ENCODE peak calls at places on chromosomes 11 and 22, in five cellular contexts. C is psoas muscle, P is uterus, D is tibial artery, F is Caco-2. T is an unnamed sample. For H3K27me3, the result is how much of the 10 kb centered on the place peaks cover.

GRCh38 chr22:38981005-38981658 is 1.0 kb upstream of the APOBEC3B start:
- DNase-seq in C (no peak), P (peak), D (no peak), F (peak), T (peak)

GRCh38 chr22:41481131-41481830 is 12.4 kb downstream of the ACO2 start:
- DNase-seq in C (peak), P (peak), D (peak), F (no peak), T (no peak)

GRCh38 chr11:43987384-43988039 is 45.1 kb downstream of the C11orf96 start:
- DNase-seq in C (peak), P (peak), D (peak), F (no peak), T (peak)

GRCh38 chr11:46427364-46427763 is 35.8 kb upstream of the CHRM4 start:
- DNase-seq in C (no peak), P (no peak), D (no peak), F (no peak), T (no peak)

GRCh38 chr11:112157274-112157766 is 6.6 kb downstream of the IL18 start:
- DNase-seq in C (no peak), P (no peak), D (no peak), F (peak), T (no peak)

GRCh38 chr11:130390071-130390758 is 38.2 kb downstream of the ADAMTS8 start:
- DNase-seq in C (no peak), P (no peak), D (no peak), F (peak), T (no peak)

GRCh38 chr22:50190182-50190951 is 4.7 kb downstream of the TRABD start:
- DNase-seq in C (peak), P (peak), D (peak), F (no peak), T (peak)

GRCh38 chr11:33891714-33892327 is at the start of gene LMO2:
- DNase-seq in C (no peak), P (no peak), D (no peak), F (no peak), T (peak)

GRCh38 chr11:15826826-15827225 is 529.5 kb downstream of the SOX6 start:
- DNase-seq in C (peak), P (no peak), D (no peak), F (peak), T (peak)

GRCh38 chr22:23553922-23554870 is 25.9 kb downstream of the IGLL1 start:
- DNase-seq in C (no peak), P (no peak), D (no peak), F (no peak), T (no peak)

GRCh38 chr11:131977231-131977630 is 606.8 kb downstream of the NTM start:
- DNase-seq in C (no peak), P (no peak), D (no peak), F (no peak), T (no peak)

GRCh38 chr22:44807915-44808690 is 55.7 kb downstream of the ARHGAP8 start:
- DNase-seq in C (no peak), P (no peak), D (no peak), F (peak), T (no peak)

GRCh38 chr11:12725047-12725862 is 51.0 kb downstream of the TEAD1 start:
- DNase-seq in C (no peak), P (no peak), D (no peak), F (no peak), T (no peak)

GRCh38 chr11:133064152-133064877 is 468.0 kb downstream of the OPCML start:
- DNase-seq in C (peak), P (peak), D (peak), F (peak), T (peak)

GRCh38 chr22:42283288-42284229 is 13.1 kb upstream of the TCF20 start:
- DNase-seq in C (no peak), P (no peak), D (no peak), F (peak), T (no peak)

GRCh38 chr22:49911881-49912625 is 6.2 kb downstream of the ALG12 start:
- DNase-seq in C (no peak), P (no peak), D (no peak), F (no peak), T (no peak)

DNA sequence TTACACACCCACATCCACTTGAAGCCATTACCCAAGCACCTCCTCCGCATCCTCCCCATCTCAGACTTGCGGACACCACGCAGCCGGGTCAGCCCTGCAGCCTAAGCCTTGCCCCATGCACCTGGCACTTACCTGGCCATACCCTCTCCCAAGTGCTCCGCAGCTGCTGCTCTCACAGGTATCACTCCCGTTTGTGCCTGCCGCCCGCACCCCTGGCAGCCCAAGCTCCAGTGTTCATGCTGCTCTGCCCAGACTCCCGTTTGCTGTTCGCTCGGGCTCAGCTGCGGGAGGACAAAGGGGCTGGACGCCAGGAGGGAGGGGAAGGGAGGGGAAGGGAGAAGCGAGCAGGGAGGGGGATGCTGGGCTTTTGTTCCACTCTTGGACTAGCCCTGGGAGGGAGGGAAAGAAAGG is at the start of gene KLHL35:
- DNase-seq in C (peak), P (no peak), D (no peak), F (no peak), T (no peak)
- H3K27me3 ChIP-seq in C (half or more), P (under half), D (under half), F (under half), T (under half)

GRCh38 chr22:19289475-19290161 is 1.9 kb downstream of the CLTCL1 start:
- DNase-seq in C (no peak), P (no peak), D (no peak), F (no peak), T (no peak)

GRCh38 chr22:19291580-19292261 is at the start of gene CLTCL1:
- DNase-seq in C (peak), P (peak), D (peak), F (peak), T (peak)

GRCh38 chr22:19290400-19291217 is 910 bp downstream of the CLTCL1 start:
- DNase-seq in C (no peak), P (peak), D (no peak), F (peak), T (no peak)

GRCh38 chr22:19292262-19293230 is 1.0 kb upstream of the CLTCL1 start:
- DNase-seq in C (peak), P (peak), D (peak), F (no peak), T (peak)

DNA sequence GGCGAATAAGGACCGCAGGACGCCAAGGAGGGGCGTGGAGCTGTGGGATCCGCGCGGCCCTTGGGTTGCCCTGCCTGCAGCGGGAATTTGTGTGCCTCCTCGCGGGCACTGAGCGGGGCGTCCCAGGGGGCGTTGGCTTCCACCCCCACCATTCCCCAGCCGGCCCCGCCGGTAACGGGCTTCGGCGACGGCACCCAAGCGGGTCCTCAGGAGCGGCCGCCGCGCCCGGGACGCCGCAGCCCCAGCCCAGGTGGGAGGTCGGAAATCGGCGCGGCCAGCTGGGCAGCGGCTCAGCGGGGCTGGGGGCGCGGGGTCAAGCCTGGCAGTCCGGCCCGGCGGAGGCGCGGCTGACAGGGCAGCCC is 320 bp downstream of the CLTCL1 start:
- DNase-seq in C (peak), P (peak), D (peak), F (peak), T (no peak)
- H3K4me3 ChIP-seq in C (peak), P (peak), D (peak), F (peak), T (peak)

GRCh38 chr22:32475428-32476010 is 908 bp downstream of the FBXO7 start:
- DNase-seq in C (no peak), P (peak), D (peak), F (peak), T (peak)

GRCh38 chr22:32477608-32478007 is 3.0 kb downstream of the FBXO7 start:
- DNase-seq in C (no peak), P (no peak), D (no peak), F (no peak), T (no peak)

GRCh38 chr22:32474635-32475427 is at the start of gene FBXO7:
- DNase-seq in C (peak), P (peak), D (peak), F (peak), T (peak)

GRCh38 chr22:32476804-32477203 is 2.2 kb downstream of the FBXO7 start:
- DNase-seq in C (no peak), P (no peak), D (no peak), F (no peak), T (no peak)

GRCh38 chr22:32476286-32476685 is 1.7 kb downstream of the FBXO7 start:
- DNase-seq in C (no peak), P (no peak), D (no peak), F (no peak), T (no peak)
- TF ChIP-seq CTCF in C (no peak), P (no peak), D (no peak), F (no peak), T (no peak)

GRCh38 chr22:22091400-22091878 is 108.9 kb upstream of the TOP3B start:
- DNase-seq in C (no peak), P (no peak), D (no peak), F (no peak), T (no peak)
- H3K27me3 ChIP-seq in C (under half), P (under half), D (under half), F (under half), T (under half)

GRCh38 chr11:1547467-1548098 is 24.5 kb downstream of the DUSP8 start:
- DNase-seq in C (no peak), P (no peak), D (no peak), F (no peak), T (peak)

GRCh38 chr11:1545432-1545831 is 26.6 kb downstream of the DUSP8 start:
- DNase-seq in C (no peak), P (no peak), D (no peak), F (no peak), T (peak)

GRCh38 chr11:1546077-1546535 is 26.0 kb downstream of the DUSP8 start:
- DNase-seq in C (no peak), P (no peak), D (no peak), F (peak), T (no peak)

GRCh38 chr11:1548221-1549070 is 23.6 kb downstream of the DUSP8 start:
- DNase-seq in C (peak), P (peak), D (peak), F (peak), T (peak)

DNA sequence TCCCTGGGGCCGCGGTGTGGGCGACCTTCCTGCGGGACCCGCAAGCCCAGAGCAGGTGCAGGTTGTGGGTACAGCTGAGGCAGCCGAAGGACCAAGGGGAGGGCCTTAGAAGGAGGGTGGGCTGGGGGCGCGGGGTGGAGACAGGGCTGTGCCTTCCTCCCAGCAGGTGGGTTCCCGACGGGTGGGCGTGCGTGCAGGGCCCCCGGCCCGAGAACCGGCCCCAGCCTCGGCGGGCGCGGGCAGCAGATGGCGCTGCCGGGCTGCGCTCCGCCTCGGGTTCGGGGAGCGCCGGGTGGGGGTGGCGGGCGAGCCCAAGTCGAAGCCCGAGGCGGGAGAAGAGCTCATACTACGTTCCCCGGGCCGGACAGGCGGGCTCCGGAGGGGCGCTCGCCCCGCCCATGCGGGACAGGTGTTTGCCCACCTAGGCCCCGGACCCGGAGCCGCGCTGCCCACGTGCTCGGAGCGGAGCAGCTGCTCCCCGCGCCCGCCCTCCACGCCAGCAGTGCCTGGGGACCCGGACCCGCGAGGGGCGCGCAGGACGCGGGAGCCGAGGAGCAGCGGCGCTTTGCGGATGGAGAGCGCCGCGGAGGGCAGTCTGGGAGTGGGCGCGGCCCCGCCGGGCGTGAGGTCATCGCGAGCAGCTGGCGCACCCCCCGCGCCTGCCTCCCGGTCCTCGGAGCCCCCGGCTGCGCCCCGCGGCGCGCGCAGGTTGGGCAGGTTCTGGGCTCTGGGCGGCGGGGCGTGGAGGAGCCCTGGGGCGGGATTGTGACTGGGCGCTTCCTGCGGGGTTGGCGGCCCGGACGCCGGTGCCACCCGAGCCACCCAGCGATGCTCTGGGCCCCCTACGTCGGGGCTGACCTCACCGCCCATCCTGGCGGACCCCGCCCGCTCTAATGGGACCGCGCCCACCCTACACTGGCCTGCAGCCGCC is 25.3 kb downstream of the DUSP8 start:
- DNase-seq in C (peak), P (peak), D (no peak), F (peak), T (peak)
- H3K4me3 ChIP-seq in C (peak), P (peak), D (peak), F (peak), T (peak)

GRCh38 chr22:20152464-20152890 is 1.6 kb upstream of the CCDC188 start:
- DNase-seq in C (no peak), P (no peak), D (no peak), F (no peak), T (no peak)

GRCh38 chr22:20156042-20156389 is 5.2 kb upstream of the CCDC188 start:
- DNase-seq in C (no peak), P (no peak), D (no peak), F (no peak), T (no peak)

GRCh38 chr22:20155330-20156041 is 4.6 kb upstream of the CCDC188 start:
- DNase-seq in C (peak), P (peak), D (no peak), F (no peak), T (no peak)

GRCh38 chr22:20154602-20155183 is 3.8 kb upstream of the CCDC188 start:
- DNase-seq in C (no peak), P (no peak), D (no peak), F (peak), T (no peak)

GRCh38 chr22:20153945-20154344 is 3.1 kb upstream of the CCDC188 start:
- DNase-seq in C (no peak), P (no peak), D (no peak), F (no peak), T (no peak)
- TF ChIP-seq CTCF in C (no peak), P (no peak), D (no peak), F (no peak), T (no peak)

DNA sequence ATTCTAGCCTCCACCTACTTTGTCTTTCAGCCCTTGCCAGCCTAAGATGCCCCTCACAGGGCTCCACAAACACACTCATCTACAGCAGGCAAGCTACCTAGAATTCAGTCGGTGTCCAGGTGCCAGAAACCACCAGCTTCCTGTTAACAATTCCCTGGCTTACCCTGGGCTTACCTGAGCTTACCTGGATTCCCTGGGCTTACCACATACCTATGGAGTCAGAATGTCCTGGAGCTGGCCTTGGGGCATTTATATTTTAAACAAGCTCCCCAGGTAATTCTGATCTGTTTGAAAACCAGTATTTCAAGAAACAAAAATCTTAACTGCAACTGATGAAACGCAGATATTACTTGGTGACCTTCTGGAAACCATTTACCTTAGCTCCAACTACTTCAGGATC is 123.6 kb downstream of the SLC1A2 start:
- DNase-seq in C (no peak), P (no peak), D (no peak), F (peak), T (no peak)
- H3K27me3 ChIP-seq in C (under half), P (under half), D (under half), F (under half), T (under half)

T was measured in pancreas.